ENCODE peak calls at places on chromosomes 3 and 15, in nine cellular contexts. W is omental fat pad; B is tibial artery; L is CD8-positive, alpha-beta T cell; S is right lobe of liver; I is left lung; G is astrocyte; A is choroid plexus epithelial cell; Y is right atrium auricular region. N is an unnamed sample.

GRCh38 chr3:179436517-179436916 is 14.8 kb downstream of the GNB4 start:
- DNase-seq in W (no peak), L (no peak), G (no peak), Y (no peak), A (no peak), S (no peak), B (no peak), I (no peak), N (no peak)

GRCh38 chr15:26773917-26774316 is 1.1 kb upstream of the GABRB3 start:
- DNase-seq in G (no peak), I (peak; percentile 24), W (no peak), Y (no peak), S (no peak), L (no peak), A (no peak), B (no peak), N (no peak)

GRCh38 chr3:64865872-64866588 is 178.2 kb upstream of the ADAMTS9 start:
- DNase-seq in S (no peak), W (no peak), I (no peak), Y (no peak), B (no peak), A (no peak), L (no peak), G (no peak), N (no peak)

GRCh38 chr3:13379191-13379830 is 40.8 kb downstream of the NUP210 start:
- DNase-seq in B (peak; percentile 81), I (peak; percentile 61), L (no peak), G (peak; percentile 79), Y (peak; percentile 62), W (no peak), A (peak; percentile 82), S (no peak), N (no peak)

GRCh38 chr15:77030928-77031375 is 36.0 kb downstream of the PSTPIP1 start:
- DNase-seq in S (peak; percentile 41), Y (no peak), I (no peak), A (no peak), W (no peak), B (peak; percentile 60), G (no peak), L (peak; percentile 10), N (peak; percentile 44)

GRCh38 chr15:27176785-27177406 is 205.9 kb downstream of the GABRG3 start:
- DNase-seq in G (peak; percentile 30), B (no peak), W (no peak), L (no peak), S (no peak), Y (no peak), I (no peak), A (no peak), N (no peak)

GRCh38 chr3:117133066-117133465 is 423.5 kb downstream of the TUSC7 start:
- DNase-seq in Y (no peak), W (no peak), G (no peak), B (no peak), S (no peak), I (no peak), A (no peak), L (no peak), N (no peak)

GRCh38 chr3:196968233-196969000 is at the start of gene PIGZ:
- DNase-seq in B (no peak), A (no peak), L (no peak), I (peak; percentile 90), S (no peak), G (no peak), Y (no peak), W (no peak), N (peak; percentile 65)

GRCh38 chr3:4819294-4819693 is 159.9 kb upstream of the BHLHE40 start:
- DNase-seq in L (no peak), S (no peak), I (no peak), G (no peak), A (no peak), Y (no peak), B (no peak), W (no peak), N (no peak)

GRCh38 chr15:95574053-95574452 is 756.4 kb upstream of the NR2F2 start:
- DNase-seq in I (no peak), Y (no peak), G (no peak), S (no peak), W (no peak), B (no peak), A (peak; percentile 64), L (no peak), N (no peak)

GRCh38 chr3:169633105-169633504 is 30.4 kb downstream of the MECOM start:
- DNase-seq in S (no peak), A (no peak), G (no peak), I (no peak), Y (no peak), B (no peak), W (no peak), L (no peak), N (no peak)

GRCh38 chr3:43171770-43172169 is 65.9 kb upstream of the POMGNT2 start:
- DNase-seq in A (no peak), G (no peak), W (no peak), S (no peak), I (no peak), B (no peak), L (no peak), Y (no peak), N (no peak)

GRCh38 chr3:33885496-33885895 is 87.1 kb downstream of the PDCD6IP start:
- DNase-seq in A (no peak), W (no peak), Y (no peak), I (no peak), L (no peak), S (no peak), G (no peak), B (no peak), N (no peak)

GRCh38 chr3:33884701-33885100 is 86.3 kb downstream of the PDCD6IP start:
- DNase-seq in B (no peak), S (no peak), W (no peak), G (no peak), I (no peak), L (no peak), Y (no peak), A (no peak), N (no peak)

GRCh38 chr3:33883538-33884203 is 85.2 kb downstream of the PDCD6IP start:
- DNase-seq in B (no peak), S (no peak), Y (no peak), W (no peak), I (no peak), G (no peak), A (peak; percentile 71), L (no peak), N (no peak)

GRCh38 chr3:33886015-33886414 is 87.6 kb downstream of the PDCD6IP start:
- DNase-seq in S (no peak), G (peak; percentile 57), Y (no peak), W (no peak), I (no peak), B (no peak), L (no peak), A (peak; percentile 74), N (no peak)

DNA sequence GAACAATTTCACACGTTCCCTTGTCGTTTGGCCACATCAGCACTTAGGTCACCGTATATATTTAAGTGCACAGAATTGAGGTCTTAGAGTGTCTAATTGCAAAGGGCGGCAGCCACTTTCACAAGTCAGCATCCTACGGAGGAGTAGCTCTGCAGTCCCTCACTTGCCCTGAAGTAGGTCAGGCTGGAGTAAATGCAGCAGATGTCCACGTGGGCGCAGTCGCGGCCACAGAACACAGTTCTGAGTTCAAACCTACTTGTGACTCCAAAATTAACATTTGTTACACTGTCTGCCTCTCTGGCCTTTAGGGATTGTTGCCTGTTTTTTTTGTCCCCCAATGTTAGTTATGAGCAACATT is 85.8 kb downstream of the PDCD6IP start:
- DNase-seq in B (no peak), L (no peak), W (no peak), Y (no peak), I (no peak), A (peak; percentile 54), S (no peak), G (no peak), N (no peak)
- TF ChIP-seq CTCF in B (no peak), L (no peak), W (no peak), Y (no peak), I (no peak), A (peak; percentile 38), S (peak; percentile 29), G (peak; percentile 20), N (no peak)

GRCh38 chr3:32419766-32420137 is 28.1 kb downstream of the CMTM7 start:
- DNase-seq in Y (no peak), B (no peak), L (no peak), I (no peak), S (no peak), A (no peak), W (no peak), G (no peak), N (no peak)
- TF ChIP-seq CTCF in Y (no peak), B (no peak), L (no peak), I (no peak), S (no peak), A (no peak), W (no peak), G (no peak), N (no peak)

GRCh38 chr15:85443046-85443445 is 62.6 kb downstream of the AKAP13 start:
- DNase-seq in L (no peak), B (no peak), A (no peak), I (no peak), S (no peak), Y (no peak), G (no peak), W (no peak), N (no peak)

GRCh38 chr15:85445361-85445760 is 65.0 kb downstream of the AKAP13 start:
- DNase-seq in S (no peak), I (no peak), B (no peak), G (no peak), A (no peak), W (no peak), Y (no peak), L (no peak), N (no peak)

GRCh38 chr15:85440451-85440850 is 60.0 kb downstream of the AKAP13 start:
- DNase-seq in Y (no peak), S (no peak), B (no peak), A (no peak), L (no peak), I (no peak), W (no peak), G (no peak), N (no peak)

GRCh38 chr15:85444329-85444605 is 63.9 kb downstream of the AKAP13 start:
- DNase-seq in S (no peak), I (no peak), B (no peak), G (no peak), W (no peak), A (no peak), L (no peak), Y (no peak), N (no peak)

GRCh38 chr15:85443593-85444328 is 63.4 kb downstream of the AKAP13 start:
- DNase-seq in B (no peak), L (no peak), A (peak; percentile 70), W (no peak), G (peak; percentile 61), Y (no peak), S (no peak), I (no peak), N (no peak)
- TF ChIP-seq CTCF in B (no peak), L (no peak), A (no peak), W (no peak), G (no peak), Y (no peak), S (peak; percentile 5), I (no peak), N (no peak)

DNA sequence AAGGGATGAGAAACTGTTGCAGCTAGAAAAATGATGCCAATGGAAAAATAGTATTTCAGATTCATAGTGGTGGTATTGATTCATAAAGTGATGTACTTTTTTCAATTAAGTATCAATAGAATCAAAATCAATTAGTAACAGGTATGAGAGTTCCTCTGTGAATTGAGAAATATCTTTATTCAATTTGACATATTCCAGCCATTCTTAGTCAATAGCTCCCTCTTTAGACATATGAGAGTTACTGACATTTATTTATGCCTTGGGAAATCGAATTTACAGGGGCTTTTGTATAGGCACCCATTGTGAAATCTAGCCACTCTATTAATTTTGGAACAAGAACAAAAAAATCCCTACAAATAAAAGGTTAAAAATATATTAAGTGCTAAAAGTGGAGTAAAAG is 386.9 kb upstream of the CNTN3 start:
- DNase-seq in S (no peak), L (no peak), B (no peak), G (no peak), A (peak; percentile 33), W (no peak), Y (no peak), I (no peak), N (no peak)
- TF ChIP-seq CTCF in S (peak; percentile 35), L (no peak), B (no peak), G (no peak), A (peak; percentile 51), W (no peak), Y (no peak), I (no peak), N (no peak)

N was measured in suprapubic skin.